ENCODE peak calls at places on chromosomes 5 and 9, in nine cellular contexts. K is ovary; P is cerebellum; D is stomach; F is activated gamma-delta T cell treated with Interleukin-2 at 50 U/mL for 16 hours; H is stimulated activated CD4-positive, alpha-beta T cell treated with anti-CD3 and anti-CD28 coated beads, Interleukin-4, amount 100 ng/mL, for 48 hours; O is EL; J is OCI-LY7; W is HEK293T. Q is an unnamed sample.

GRCh38 chr5:94830520-94830919 is 212.1 kb downstream of the SLF1 start:
- DNase-seq in J (peak), O (peak), H (no peak), D (no peak), F (no peak), K (no peak), P (no peak), W (peak), Q (peak)

GRCh38 chr5:126341906-126342625 is 81.1 kb upstream of the GRAMD2B start:
- DNase-seq in F (no peak), P (no peak), H (no peak), D (no peak), W (no peak), J (no peak), O (no peak), K (no peak), Q (no peak)

GRCh38 chr5:38305148-38305547 is 46.8 kb downstream of the EGFLAM start:
- DNase-seq in H (no peak), J (no peak), W (no peak), K (no peak), D (no peak), P (no peak), O (no peak), F (no peak), Q (no peak)

GRCh38 chr5:15500326-15500958 is 462 bp downstream of the FBXL7 start:
- DNase-seq in P (no peak), H (no peak), D (peak), J (no peak), K (peak), W (peak), F (no peak), O (peak), Q (peak)

GRCh38 chr5:111755942-111756353 is 1.0 kb downstream of the NREP start:
- DNase-seq in K (no peak), D (no peak), H (no peak), P (peak), W (no peak), O (no peak), J (peak), F (no peak), Q (peak)

GRCh38 chr5:109329296-109330252 is 80.2 kb downstream of the PJA2 start:
- DNase-seq in W (no peak), D (no peak), K (no peak), P (no peak), O (peak), H (no peak), J (no peak), F (no peak), Q (peak)

GRCh38 chr5:175773534-175774070 is 97.8 kb upstream of the CPLX2 start:
- DNase-seq in J (no peak), P (no peak), K (no peak), D (no peak), F (no peak), H (no peak), O (no peak), W (no peak), Q (no peak)

GRCh38 chr5:160230686-160231527 is 1.6 kb downstream of the FABP6 start:
- DNase-seq in P (no peak), K (no peak), J (no peak), F (no peak), W (no peak), H (no peak), O (peak), D (no peak), Q (peak)

GRCh38 chr9:108746864-108747263 is 108.9 kb downstream of the ACTL7B start:
- DNase-seq in P (no peak), O (peak), H (no peak), F (no peak), W (no peak), J (no peak), D (no peak), K (no peak), Q (peak)

GRCh38 chr5:163489745-163490075 is 15.7 kb upstream of the MAT2B start:
- DNase-seq in H (no peak), J (no peak), D (no peak), W (no peak), P (no peak), K (no peak), O (no peak), F (no peak), Q (no peak)

GRCh38 chr9:806285-807156 is 35.0 kb upstream of the DMRT1 start:
- DNase-seq in D (no peak), J (peak), K (no peak), P (peak), W (peak), F (no peak), O (peak), H (no peak), Q (peak)

GRCh38 chr9:126773004-126773607 is 31.7 kb upstream of the ZBTB43 start:
- DNase-seq in O (no peak), J (no peak), H (no peak), W (peak), F (no peak), P (no peak), D (no peak), K (no peak), Q (peak)

GRCh38 chr5:11903614-11904269 is 504 bp downstream of the CTNND2 start:
- DNase-seq in P (peak), H (no peak), K (peak), D (no peak), J (no peak), F (no peak), W (no peak), O (no peak), Q (no peak)

GRCh38 chr9:16413509-16414016 is 456.9 kb downstream of the BNC2 start:
- DNase-seq in K (no peak), F (no peak), D (no peak), J (no peak), P (no peak), W (no peak), H (no peak), O (peak), Q (peak)

GRCh38 chr5:181243521-181244307 is at the start of gene RACK1:
- DNase-seq in K (peak), P (peak), D (peak), O (peak), J (peak), H (peak), W (peak), F (peak), Q (peak)

Q was measured in fibroblast of the aortic adventitia.